ENCODE peak calls at places on chromosomes 2 and 18, in six cellular contexts. T is mesothelial cell of epicardium; Y is stimulated activated naive CD4-positive, alpha-beta T cell; G is GM12864; J is left colon; Z is foreskin fibroblast. N is an unnamed sample.

GRCh38 chr18:79781331-79781941 is 16.3 kb upstream of the KCNG2 start:
- DNase-seq in Z (no peak), J (peak; percentile 19), Y (no peak), T (no peak), G (no peak), N (no peak)

GRCh38 chr2:130736487-130736886 is 7.6 kb downstream of the GPR148 start:
- DNase-seq in T (no peak), Z (no peak), Y (no peak), J (no peak), G (no peak), N (no peak)

GRCh38 chr2:217283505-217283904 is 423.6 kb upstream of the TNP1 start:
- DNase-seq in J (no peak), G (no peak), Y (no peak), T (no peak), Z (peak; percentile 39), N (no peak)

GRCh38 chr2:170582747-170583463 is 132.2 kb upstream of the SP5 start:
- DNase-seq in Z (no peak), T (no peak), G (no peak), Y (no peak), J (no peak), N (no peak)

GRCh38 chr2:37720533-37721218 is 49.2 kb upstream of the CDC42EP3 start:
- DNase-seq in Z (peak; percentile 93), J (no peak), T (no peak), Y (no peak), G (no peak), N (peak; percentile 45)

GRCh38 chr18:7924616-7925015 is 357.5 kb downstream of the PTPRM start:
- DNase-seq in Y (no peak), Z (no peak), G (no peak), J (no peak), T (no peak), N (no peak)

GRCh38 chr2:15943378-15943851 is 3.1 kb downstream of the MYCN start:
- DNase-seq in J (no peak), T (peak; percentile 56), Y (no peak), Z (no peak), G (no peak), N (no peak)

GRCh38 chr2:38176619-38177021 is 100.7 kb upstream of the CYP1B1 start:
- DNase-seq in G (no peak), Y (no peak), Z (peak; percentile 77), J (no peak), T (no peak), N (no peak)

GRCh38 chr18:9827856-9828793 is 57.6 kb upstream of the TXNDC2 start:
- DNase-seq in Z (peak; percentile 98), T (no peak), G (no peak), Y (no peak), J (peak; percentile 55), N (peak; percentile 92)

GRCh38 chr2:72041638-72042111 is 106.0 kb downstream of the CYP26B1 start:
- DNase-seq in Y (no peak), G (no peak), Z (no peak), J (no peak), T (no peak), N (peak; percentile 72)

GRCh38 chr2:124281556-124281955 is 256.5 kb downstream of the CNTNAP5 start:
- DNase-seq in Z (no peak), T (no peak), Y (no peak), J (no peak), G (no peak), N (no peak)

N was measured in MG63.